ENCODE peak calls at places on chromosomes 11 and 22, in six cellular contexts. C is K562, A is GM23248, B is PC-9, Q is HCT116, W is neural progenitor cell. M is an unnamed sample.

GRCh38 chr22:31603574-31603973 is 58.4 kb downstream of the PISD start:
- DNase-seq in C (no peak), A (no peak), B (no peak), Q (no peak), W (no peak), M (peak)

GRCh38 chr11:720642-721346 is 14.8 kb downstream of the EPS8L2 start:
- DNase-seq in C (peak), A (no peak), B (no peak), Q (no peak), W (peak), M (peak)

GRCh38 chr11:8971917-8972316 is 7.7 kb upstream of the TMEM9B start:
- DNase-seq in C (no peak), A (no peak), B (no peak), Q (no peak), W (no peak), M (no peak)

GRCh38 chr11:30006876-30007275 is 10.0 kb downstream of the KCNA4 start:
- DNase-seq in C (no peak), A (no peak), B (no peak), Q (no peak), W (no peak), M (no peak)

GRCh38 chr11:129960216-129961214 is 42.1 kb downstream of the PRDM10 start:
- DNase-seq in C (no peak), A (peak), B (no peak), Q (peak), W (no peak), M (peak)

GRCh38 chr11:64259533-64260067 is 8.3 kb downstream of the PLCB3 start:
- DNase-seq in C (no peak), A (no peak), B (no peak), Q (no peak), W (no peak), M (no peak)

GRCh38 chr11:450809-451451 is 851 bp downstream of the PTDSS2 start:
- DNase-seq in C (peak), A (peak), B (peak), Q (peak), W (peak), M (peak)

GRCh38 chr22:28075260-28075981 is 156.4 kb upstream of the PITPNB start:
- DNase-seq in C (no peak), A (peak), B (peak), Q (no peak), W (no peak), M (peak)

GRCh38 chr11:129374993-129375721 is 491 bp upstream of the BARX2 start:
- DNase-seq in C (no peak), A (peak), B (peak), Q (no peak), W (no peak), M (peak)

GRCh38 chr22:37162221-37163095 is 12.7 kb upstream of the IL2RB start:
- DNase-seq in C (no peak), A (no peak), B (no peak), Q (no peak), W (no peak), M (no peak)

GRCh38 chr11:32434387-32435151 is 770 bp downstream of the WT1 start:
- DNase-seq in C (peak), A (no peak), B (no peak), Q (no peak), W (peak), M (no peak)

GRCh38 chr11:116600930-116601329 is 171.9 kb downstream of the BUD13 start:
- DNase-seq in C (no peak), A (no peak), B (no peak), Q (no peak), W (no peak), M (no peak)

GRCh38 chr11:86787018-86787417 is 13.3 kb upstream of the PRSS23 start:
- DNase-seq in C (no peak), A (no peak), B (no peak), Q (no peak), W (no peak), M (no peak)

GRCh38 chr11:27621440-27622161 is 78.7 kb downstream of the BDNF start:
- DNase-seq in C (no peak), A (peak), B (no peak), Q (no peak), W (no peak), M (no peak)

GRCh38 chr11:118473537-118473936 is 37.2 kb downstream of the KMT2A start:
- DNase-seq in C (no peak), A (no peak), B (no peak), Q (no peak), W (no peak), M (no peak)

GRCh38 chr22:50271519-50271970 is 1.4 kb upstream of the MAPK11 start:
- DNase-seq in C (peak), A (peak), B (peak), Q (no peak), W (peak), M (peak)

GRCh38 chr11:60194511-60194910 is 11.6 kb upstream of the MS4A6A start:
- DNase-seq in C (no peak), A (no peak), B (no peak), Q (no peak), W (no peak), M (no peak)
- H3K27ac ChIP-seq in C (peak), A (no peak), B (no peak), Q (no peak), W (no peak), M (peak)

DNA sequence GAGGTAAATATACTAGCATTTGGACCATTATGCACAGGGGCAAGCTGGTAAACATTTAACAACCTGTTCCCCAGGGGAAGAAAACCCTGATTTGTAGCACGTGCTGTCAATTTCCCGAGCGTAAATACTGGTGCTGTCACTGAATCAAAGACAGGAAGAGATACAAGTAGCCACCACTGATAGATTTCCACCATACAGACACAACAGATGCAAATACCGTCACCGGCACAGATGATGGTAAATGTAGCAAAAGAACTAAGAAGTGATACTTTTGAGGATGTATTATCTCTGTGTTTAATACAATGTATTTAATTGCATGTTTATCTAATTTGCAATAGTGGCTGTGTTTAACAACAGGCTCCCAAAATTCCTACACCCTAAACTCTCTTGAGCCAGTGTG is 39.6 kb downstream of the SHISAL1 start:
- DNase-seq in C (no peak), A (no peak), B (no peak), Q (no peak), W (no peak), M (no peak)
- TF ChIP-seq EZH2 in C (no peak), A (no peak), B (no peak), Q (no peak), W (no peak), M (no peak)

GRCh38 chr11:59187587-59187986 is 15.7 kb downstream of the DTX4 start:
- DNase-seq in C (no peak), A (peak), B (no peak), Q (no peak), W (no peak), M (peak)
- H3K27ac ChIP-seq in C (no peak), A (no peak), B (peak), Q (no peak), W (no peak), M (peak)

GRCh38 chr11:24502425-24502824 is 5.6 kb downstream of the LUZP2 start:
- DNase-seq in C (no peak), A (no peak), B (no peak), Q (no peak), W (no peak), M (no peak)

GRCh38 chr11:24496371-24496727 is 504 bp upstream of the LUZP2 start:
- DNase-seq in C (no peak), A (peak), B (no peak), Q (no peak), W (no peak), M (no peak)

GRCh38 chr11:24496728-24497396 is at the start of gene LUZP2:
- DNase-seq in C (no peak), A (peak), B (peak), Q (no peak), W (peak), M (peak)
- TF ChIP-seq EZH2 in C (no peak), A (no peak), B (no peak), Q (no peak), W (no peak), M (no peak)

M was measured in hepatocyte.